ENCODE peak calls at places on chromosomes 5 and 9, in eight cellular contexts. Q is IMR-90; F is hepatocyte; N is CD8-positive, alpha-beta T cell; V is fibroblast of mammary gland; B is A549; Z is left ventricle myocardium inferior; K is GM13977. R is an unnamed sample.

GRCh38 chr5:171706736-171707440 is 78.7 kb upstream of the SMIM23 start:
- DNase-seq in F (no peak), Z (no peak), K (no peak), Q (no peak), V (no peak), N (no peak), B (no peak), R (no peak)

GRCh38 chr9:125659954-125660353 is 47.1 kb downstream of the MAPKAP1 start:
- DNase-seq in Q (peak), B (no peak), N (no peak), F (no peak), Z (no peak), V (peak), K (peak), R (no peak)

GRCh38 chr5:35926389-35927051 is 11.9 kb downstream of the CAPSL start:
- DNase-seq in Q (peak), V (peak), F (peak), Z (no peak), N (peak), B (peak), K (peak), R (no peak)

GRCh38 chr5:178205010-178205748 is 846 bp downstream of the HNRNPAB start:
- DNase-seq in F (peak), V (peak), Q (peak), K (peak), N (peak), Z (peak), B (peak), R (peak)

GRCh38 chr5:79448336-79448735 is 65.6 kb downstream of the HOMER1 start:
- DNase-seq in Q (peak), N (no peak), Z (no peak), K (no peak), F (no peak), V (peak), B (no peak), R (no peak)

GRCh38 chr5:111783537-111783936 is 26.5 kb upstream of the NREP start:
- DNase-seq in Q (no peak), K (no peak), Z (no peak), F (no peak), N (no peak), B (no peak), V (no peak), R (no peak)

GRCh38 chr9:26043431-26043830 is 365.2 kb upstream of the TUSC1 start:
- DNase-seq in Z (no peak), V (no peak), N (no peak), K (no peak), F (no peak), Q (no peak), B (no peak), R (no peak)

GRCh38 chr5:65769539-65769938 is 47.5 kb downstream of the NLN start:
- DNase-seq in V (peak), Z (no peak), Q (peak), K (no peak), F (no peak), B (peak), N (no peak), R (no peak)

GRCh38 chr5:95715799-95716461 is 15.2 kb upstream of the RHOBTB3 start:
- DNase-seq in Q (peak), K (peak), V (peak), F (no peak), N (no peak), Z (no peak), B (no peak), R (no peak)

GRCh38 chr9:88791105-88791805 is 200.0 kb upstream of the S1PR3 start:
- DNase-seq in Q (peak), N (no peak), B (no peak), K (no peak), F (no peak), V (peak), Z (no peak), R (no peak)

DNA sequence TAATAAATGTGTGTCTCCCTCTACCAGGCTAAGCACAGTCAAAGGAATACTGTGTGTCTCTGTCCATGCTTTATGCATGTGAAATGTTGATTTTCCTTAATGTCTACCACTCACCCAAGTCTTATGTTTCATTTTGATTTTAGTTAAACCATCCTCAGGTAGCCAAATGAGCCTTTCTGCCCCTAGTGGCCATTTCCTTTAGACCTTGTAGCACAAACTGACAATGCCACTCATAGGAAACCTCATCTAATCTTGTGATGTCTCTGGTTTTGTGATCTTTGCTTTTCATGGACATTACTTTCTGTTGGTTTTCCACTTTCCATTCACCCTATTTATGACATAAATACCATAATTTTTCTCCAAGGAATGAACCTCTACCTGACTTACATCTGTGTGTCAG is 820.8 kb downstream of the MAT2B start:
- DNase-seq in K (no peak), N (no peak), Z (no peak), B (no peak), V (no peak), Q (no peak), F (no peak), R (no peak)
- TF ChIP-seq CTCF in K (peak), N (no peak), Z (no peak), B (no peak), V (peak), Q (no peak), F (no peak), R (no peak)

GRCh38 chr5:179980767-179981166 is 73.1 kb upstream of the TBC1D9B start:
- DNase-seq in B (no peak), Q (no peak), Z (no peak), F (no peak), K (no peak), N (no peak), V (no peak), R (no peak)

DNA sequence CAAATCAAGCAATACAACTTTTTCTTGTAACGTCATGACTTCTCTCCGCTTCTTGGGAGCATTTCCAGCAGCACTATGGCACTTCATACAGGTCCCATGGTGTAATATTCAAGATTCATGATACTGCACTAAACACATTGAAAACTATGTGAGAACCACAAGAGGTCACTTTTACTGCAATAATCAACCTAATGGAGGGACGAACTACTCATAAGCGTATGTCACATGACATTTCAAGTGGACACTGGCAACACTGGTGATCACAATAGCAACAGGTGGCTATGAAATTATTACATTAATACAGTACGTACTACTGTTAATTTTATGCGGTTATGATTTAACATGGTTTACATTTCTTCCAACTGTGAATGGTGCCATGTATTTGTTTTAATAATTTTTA is 78.6 kb upstream of the TBC1D9B start:
- DNase-seq in K (no peak), Z (no peak), V (peak), F (no peak), Q (no peak), N (no peak), B (no peak), R (no peak)
- TF ChIP-seq CTCF in K (no peak), Z (peak), V (no peak), F (peak), Q (no peak), N (no peak), B (no peak), R (no peak)

GRCh38 chr5:123273984-123274383 is 149.2 kb downstream of the CEP120 start:
- DNase-seq in Z (no peak), B (no peak), N (no peak), F (no peak), Q (no peak), K (no peak), V (no peak), R (no peak)
- TF ChIP-seq CTCF in Z (peak), B (peak), N (no peak), F (peak), Q (peak), K (no peak), V (peak), R (no peak)

DNA sequence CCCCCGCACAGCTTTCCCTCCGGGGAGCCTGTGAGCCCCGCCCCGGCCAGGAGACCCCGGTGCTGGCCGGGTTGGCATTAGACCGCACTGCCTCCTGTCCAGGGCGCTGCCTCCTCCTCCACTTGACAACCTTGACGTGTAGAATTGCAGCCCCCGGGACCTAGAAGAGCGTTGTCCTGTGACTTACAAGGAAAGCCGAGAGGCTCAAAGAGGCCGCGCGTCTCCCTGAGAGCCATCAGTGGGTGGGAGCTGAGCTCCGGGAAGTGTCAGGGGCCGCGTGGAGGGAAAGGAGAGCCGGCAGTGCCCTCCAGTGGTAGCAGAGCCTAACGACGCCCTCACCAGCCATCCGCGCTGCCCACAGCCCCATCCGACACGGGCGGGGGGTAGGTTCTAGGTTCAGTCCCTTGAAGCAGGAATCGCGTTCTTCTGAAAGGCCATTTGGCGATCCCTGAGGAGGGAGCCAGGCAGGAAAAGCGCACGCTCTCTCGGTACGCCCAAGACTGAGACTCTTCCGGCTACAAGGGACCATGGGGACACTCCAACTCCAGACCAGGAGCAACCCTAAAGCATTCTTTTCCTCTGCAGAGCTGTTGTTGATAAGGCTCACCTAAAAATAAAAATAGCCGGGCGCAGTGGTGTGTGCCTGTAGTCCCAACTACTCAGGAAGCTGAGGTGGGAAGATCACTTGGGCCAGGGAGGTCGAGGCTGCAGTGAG is 40.6 kb upstream of the SAP30L start:
- DNase-seq in F (peak), K (peak), Q (peak), Z (peak), B (peak), V (peak), N (peak), R (peak)
- TF ChIP-seq CTCF in F (peak), K (peak), Q (peak), Z (peak), B (peak), V (peak), N (peak), R (peak)

DNA sequence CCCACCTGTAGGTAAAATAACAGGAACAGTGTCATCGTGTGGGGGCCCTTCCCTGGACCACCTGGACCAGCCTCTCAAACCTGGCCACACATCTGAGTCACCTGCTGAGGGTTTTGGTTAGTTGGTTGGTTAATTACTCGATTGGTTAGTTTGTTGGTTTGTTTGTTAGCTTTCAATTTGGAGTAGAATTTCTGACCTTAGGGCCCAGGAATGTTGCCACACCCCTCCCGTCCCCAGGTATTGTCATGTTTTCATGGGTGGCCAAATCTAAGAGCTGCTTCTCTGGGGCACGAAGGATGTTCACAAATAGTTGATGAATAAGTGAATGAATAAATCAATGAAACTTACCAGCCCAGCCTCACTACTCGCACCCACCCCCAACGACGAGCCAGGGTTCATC is 21.9 kb downstream of the NTNG2 start:
- DNase-seq in Q (no peak), B (no peak), V (no peak), N (no peak), Z (no peak), F (no peak), K (no peak), R (no peak)
- TF ChIP-seq CTCF in Q (no peak), B (no peak), V (no peak), N (no peak), Z (no peak), F (no peak), K (no peak), R (no peak)

GRCh38 chr5:110038297-110038997 is 348.7 kb downstream of the MAN2A1 start:
- DNase-seq in Q (no peak), N (no peak), V (peak), B (no peak), K (no peak), Z (no peak), F (no peak), R (no peak)

GRCh38 chr5:110043025-110043424 is 353.3 kb downstream of the MAN2A1 start:
- DNase-seq in Q (no peak), K (no peak), N (no peak), Z (no peak), V (no peak), B (no peak), F (no peak), R (no peak)

GRCh38 chr5:110045153-110045552 is 355.4 kb downstream of the MAN2A1 start:
- DNase-seq in B (no peak), Q (no peak), F (no peak), V (peak), N (no peak), Z (no peak), K (no peak), R (no peak)

GRCh38 chr5:110040178-110040577 is 350.5 kb downstream of the MAN2A1 start:
- DNase-seq in Q (no peak), K (no peak), Z (no peak), V (peak), F (no peak), N (no peak), B (no peak), R (no peak)
- TF ChIP-seq CTCF in Q (no peak), K (no peak), Z (no peak), V (peak), F (no peak), N (no peak), B (no peak), R (no peak)

DNA sequence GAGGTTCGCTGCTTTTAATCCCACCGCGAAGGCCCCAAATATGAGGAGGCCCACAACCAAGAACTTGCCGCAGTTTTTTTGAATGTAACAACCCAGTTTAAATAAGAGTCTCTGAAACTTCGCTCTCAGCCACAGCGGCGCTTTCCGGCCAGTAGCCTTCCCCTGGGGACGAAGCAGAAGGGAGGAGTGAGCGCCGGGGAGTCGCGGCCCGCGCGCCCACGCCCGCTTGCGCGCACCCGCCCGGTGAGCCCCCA is 10.4 kb downstream of the PTCH1 start:
- DNase-seq in K (no peak), B (peak), N (peak), Z (peak), V (peak), F (peak), Q (peak), R (no peak)
- TF ChIP-seq CTCF in K (no peak), B (no peak), N (no peak), Z (no peak), V (no peak), F (no peak), Q (no peak), R (no peak)

DNA sequence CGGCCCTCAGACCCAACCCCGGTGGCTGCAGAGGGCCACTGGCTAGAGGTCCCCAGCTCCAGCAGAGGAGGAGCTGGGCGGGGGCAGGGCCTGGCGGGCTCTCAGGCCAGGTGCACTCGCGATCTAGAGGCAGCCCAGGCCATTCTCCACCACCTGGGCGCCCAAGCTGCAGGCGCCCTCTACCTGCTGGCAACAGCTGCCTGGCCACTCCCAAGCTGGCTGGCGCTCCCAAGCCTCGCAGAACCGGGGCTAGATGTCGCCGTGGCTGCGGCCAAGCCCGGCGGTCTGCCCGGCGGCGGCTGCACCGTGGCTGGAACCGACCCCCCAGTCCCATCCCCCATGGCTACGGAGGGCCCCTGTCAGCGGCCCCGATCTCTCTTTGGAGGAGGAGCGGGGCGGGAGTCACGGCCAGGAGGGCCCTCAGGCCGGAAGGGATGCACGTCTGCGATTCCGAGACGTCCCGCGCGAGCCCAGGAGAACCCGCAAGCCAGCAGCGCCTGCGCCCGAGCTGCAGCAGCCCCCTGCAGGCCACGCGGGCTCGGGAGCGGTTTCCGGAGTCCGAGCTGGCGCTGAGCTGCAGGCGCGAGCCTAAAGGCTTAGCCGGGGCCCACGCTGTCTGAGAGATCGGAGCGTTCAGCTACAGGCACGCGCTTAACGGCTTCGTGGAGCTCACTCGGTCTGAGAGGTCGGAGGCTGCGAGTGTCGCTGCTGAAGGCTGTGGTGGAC is 44.3 kb upstream of the BICD2 start:
- DNase-seq in Q (peak), V (peak), N (peak), B (peak), Z (peak), F (peak), K (peak), R (no peak)
- TF ChIP-seq CTCF in Q (peak), V (peak), N (no peak), B (no peak), Z (peak), F (peak), K (peak), R (peak)

GRCh38 chr5:10201223-10201868 is 48.3 kb downstream of the ATPSCKMT start:
- DNase-seq in K (no peak), B (no peak), Z (no peak), F (no peak), Q (peak), V (peak), N (no peak), R (no peak)
- TF ChIP-seq CTCF in K (peak), B (no peak), Z (peak), F (peak), Q (peak), V (peak), N (no peak), R (no peak)

GRCh38 chr9:137277329-137278041 is at the start of gene TOR4A:
- DNase-seq in Z (peak), N (no peak), F (peak), K (peak), Q (peak), V (peak), B (peak), R (peak)
- TF ChIP-seq CTCF in Z (peak), N (no peak), F (peak), K (peak), Q (peak), V (no peak), B (peak), R (no peak)